ENCODE peak calls at places on chromosomes 13 and 19, in ten cellular contexts. C is heart left ventricle, F is ovary, G is cardiac muscle cell, T is astrocyte of the spinal cord, W is HuH-7.5, H is Calu3, S is lung, E is ACHN, D is left lobe of liver. A is an unnamed sample.

GRCh38 chr19:51148571-51148970 is 6.5 kb downstream of the SIGLEC7 start:
- DNase-seq in C (no peak), F (no peak), G (no peak), T (no peak), W (no peak), H (no peak), S (no peak), E (no peak), D (no peak), A (no peak)

GRCh38 chr19:30324982-30325381 is 47.2 kb upstream of the ZNF536 start:
- DNase-seq in C (no peak), F (no peak), G (no peak), T (no peak), W (no peak), H (no peak), S (no peak), E (no peak), D (peak), A (no peak)

GRCh38 chr19:14090509-14091085 is at the start of gene SAMD1:
- DNase-seq in C (peak), F (peak), G (peak), T (peak), W (peak), H (no peak), S (peak), E (peak), D (peak), A (peak)

GRCh38 chr13:113856716-113857065 is 7.2 kb downstream of the GAS6 start:
- DNase-seq in C (peak), F (peak), G (peak), T (peak), W (no peak), H (no peak), S (no peak), E (peak), D (peak), A (no peak)

GRCh38 chr19:21109116-21109515 is 27.1 kb downstream of the ZNF714 start:
- DNase-seq in C (no peak), F (no peak), G (peak), T (peak), W (no peak), H (no peak), S (no peak), E (no peak), D (no peak), A (no peak)

GRCh38 chr19:7521551-7522071 is 813 bp upstream of the MCOLN1 start:
- DNase-seq in C (peak), F (no peak), G (no peak), T (no peak), W (no peak), H (no peak), S (no peak), E (no peak), D (no peak), A (peak)

GRCh38 chr19:53621885-53622710 is 9.7 kb upstream of the DPRX start:
- DNase-seq in C (no peak), F (no peak), G (peak), T (no peak), W (no peak), H (no peak), S (no peak), E (no peak), D (no peak), A (no peak)

GRCh38 chr13:51811920-51812328 is 8.0 kb upstream of the DHRS12 start:
- DNase-seq in C (no peak), F (no peak), G (no peak), T (no peak), W (no peak), H (no peak), S (no peak), E (no peak), D (no peak), A (no peak)

GRCh38 chr19:55353803-55354697 is 469 bp downstream of the COX6B2 start:
- DNase-seq in C (peak), F (peak), G (peak), T (peak), W (peak), H (peak), S (no peak), E (peak), D (no peak), A (peak)

GRCh38 chr13:104843328-104843727 is 1692.1 kb downstream of the EFNB2 start:
- DNase-seq in C (no peak), F (no peak), G (no peak), T (no peak), W (no peak), H (no peak), S (no peak), E (no peak), D (no peak), A (no peak)

GRCh38 chr19:16064209-16064889 is 11.9 kb upstream of the TPM4 start:
- DNase-seq in C (no peak), F (no peak), G (no peak), T (no peak), W (no peak), H (no peak), S (no peak), E (no peak), D (no peak), A (no peak)

GRCh38 chr19:10780368-10780767 is 55.6 kb downstream of the TMED1 start:
- DNase-seq in C (peak), F (no peak), G (peak), T (peak), W (no peak), H (no peak), S (peak), E (no peak), D (no peak), A (no peak)

GRCh38 chr19:17488593-17489391 is 18.5 kb downstream of the SLC27A1 start:
- DNase-seq in C (peak), F (no peak), G (peak), T (no peak), W (no peak), H (peak), S (peak), E (no peak), D (peak), A (peak)

GRCh38 chr13:21556051-21556450 is 47.9 kb downstream of the MICU2 start:
- DNase-seq in C (no peak), F (no peak), G (peak), T (no peak), W (no peak), H (no peak), S (no peak), E (no peak), D (no peak), A (no peak)

GRCh38 chr19:41398042-41398403 is 405 bp downstream of the BCKDHA start:
- DNase-seq in C (no peak), F (no peak), G (no peak), T (no peak), W (no peak), H (no peak), S (no peak), E (no peak), D (no peak), A (no peak)

GRCh38 chr13:74203576-74203975 is 69.4 kb upstream of the KLF12 start:
- DNase-seq in C (no peak), F (no peak), G (no peak), T (peak), W (no peak), H (no peak), S (no peak), E (no peak), D (no peak), A (no peak)

GRCh38 chr13:99434258-99434788 is 66.9 kb upstream of the TM9SF2 start:
- DNase-seq in C (no peak), F (no peak), G (no peak), T (no peak), W (no peak), H (no peak), S (no peak), E (no peak), D (peak), A (no peak)

GRCh38 chr13:112175162-112176075 is 108.5 kb downstream of the SOX1 start:
- DNase-seq in C (no peak), F (no peak), G (no peak), T (no peak), W (no peak), H (no peak), S (no peak), E (no peak), D (no peak), A (no peak)

GRCh38 chr19:8404391-8405151 is 8.5 kb upstream of the MARCHF2 start:
- DNase-seq in C (peak), F (peak), G (no peak), T (no peak), W (no peak), H (no peak), S (no peak), E (no peak), D (no peak), A (no peak)

GRCh38 chr13:83618966-83619365 is 263.3 kb downstream of the SLITRK1 start:
- DNase-seq in C (no peak), F (no peak), G (peak), T (peak), W (no peak), H (no peak), S (no peak), E (no peak), D (no peak), A (peak)

GRCh38 chr19:30388819-30389218 is 16.6 kb downstream of the ZNF536 start:
- DNase-seq in C (no peak), F (no peak), G (no peak), T (no peak), W (no peak), H (no peak), S (peak), E (no peak), D (no peak), A (no peak)

GRCh38 chr13:30870049-30870884 is 35.8 kb upstream of the MEDAG start:
- DNase-seq in C (peak), F (peak), G (peak), T (peak), W (no peak), H (peak), S (peak), E (peak), D (no peak), A (peak)

GRCh38 chr13:74047925-74048324 is 86.3 kb downstream of the KLF12 start:
- DNase-seq in C (no peak), F (no peak), G (no peak), T (no peak), W (no peak), H (peak), S (no peak), E (no peak), D (no peak), A (no peak)

GRCh38 chr19:11267316-11268085 is 5.2 kb upstream of the DOCK6 start:
- DNase-seq in C (no peak), F (no peak), G (no peak), T (no peak), W (no peak), H (no peak), S (no peak), E (no peak), D (no peak), A (no peak)

GRCh38 chr19:35805518-35806102 is 7.0 kb downstream of the PRODH2 start:
- DNase-seq in C (no peak), F (no peak), G (no peak), T (no peak), W (no peak), H (no peak), S (no peak), E (no peak), D (no peak), A (peak)

GRCh38 chr19:9309974-9310446 is 372 bp upstream of the ZNF699 start:
- DNase-seq in C (peak), F (peak), G (peak), T (no peak), W (no peak), H (peak), S (peak), E (peak), D (no peak), A (peak)

GRCh38 chr13:99432637-99433542 is 68.4 kb upstream of the TM9SF2 start:
- DNase-seq in C (peak), F (peak), G (peak), T (peak), W (peak), H (no peak), S (peak), E (peak), D (no peak), A (no peak)

GRCh38 chr19:5352229-5352763 is 11.7 kb upstream of the PTPRS start:
- DNase-seq in C (no peak), F (no peak), G (peak), T (no peak), W (no peak), H (no peak), S (no peak), E (peak), D (no peak), A (no peak)

GRCh38 chr19:32771596-32771995 is 52.0 kb downstream of the TDRD12 start:
- DNase-seq in C (no peak), F (no peak), G (no peak), T (no peak), W (no peak), H (no peak), S (no peak), E (no peak), D (no peak), A (no peak)

GRCh38 chr19:861756-862528 is 2.5 kb downstream of the CFD start:
- DNase-seq in C (no peak), F (no peak), G (no peak), T (peak), W (peak), H (no peak), S (peak), E (no peak), D (no peak), A (peak)

GRCh38 chr13:51241720-51242119 is 19.5 kb downstream of the FAM124A start:
- DNase-seq in C (no peak), F (no peak), G (peak), T (no peak), W (no peak), H (no peak), S (no peak), E (no peak), D (no peak), A (no peak)

GRCh38 chr19:12703056-12703455 is 6.6 kb upstream of the FBXW9 start:
- DNase-seq in C (no peak), F (no peak), G (peak), T (peak), W (peak), H (no peak), S (no peak), E (peak), D (no peak), A (peak)

GRCh38 chr19:49546825-49547565 is 19.2 kb downstream of the RCN3 start:
- DNase-seq in C (peak), F (peak), G (peak), T (peak), W (peak), H (peak), S (peak), E (peak), D (no peak), A (peak)

GRCh38 chr19:15810335-15810734 is 5.1 kb downstream of the OR10H1 start:
- DNase-seq in C (no peak), F (no peak), G (peak), T (no peak), W (no peak), H (no peak), S (no peak), E (no peak), D (no peak), A (no peak)

GRCh38 chr19:33689138-33689746 is 67.5 kb downstream of the CHST8 start:
- DNase-seq in C (no peak), F (no peak), G (no peak), T (no peak), W (no peak), H (no peak), S (no peak), E (no peak), D (no peak), A (no peak)

A was measured in DMS53.